ENCODE peak calls at places on chromosomes 16 and 17, in four cellular contexts. R, X, P and W are unnamed samples.

GRCh38 chr17:59897090-59897489 is 4.2 kb downstream of the RPS6KB1 start:
- DNase-seq in X (no peak), R (no peak), P (no peak), W (no peak)

GRCh38 chr17:20028436-20028835 is 19.3 kb downstream of the SPECC1 start:
- DNase-seq in X (no peak), R (no peak), P (no peak), W (no peak)

GRCh38 chr17:491086-492014 is 138.7 kb upstream of the RPH3AL start:
- DNase-seq in X (peak), R (peak), P (peak), W (peak)

GRCh38 chr17:70047619-70048018 is 27.4 kb upstream of the KCNJ16 start:
- DNase-seq in P (no peak), X (no peak), R (no peak), W (no peak)

GRCh38 chr17:36602030-36602737 is 801 bp downstream of the MRM1 start:
- DNase-seq in P (no peak), R (no peak), X (no peak), W (peak)

GRCh38 chr17:73478768-73479424 is 165.3 kb downstream of the SDK2 start:
- DNase-seq in P (peak), R (no peak), X (no peak), W (no peak)

GRCh38 chr16:35414139-35414538 is 1954.7 kb downstream of the TP53TG3F start:
- DNase-seq in P (no peak), X (no peak), R (no peak), W (no peak)

GRCh38 chr16:70805787-70806186 is 4.8 kb upstream of the VAC14 start:
- DNase-seq in X (no peak), P (no peak), R (no peak), W (no peak)

GRCh38 chr17:55729484-55729883 is 6.8 kb upstream of the TMEM100 start:
- DNase-seq in X (no peak), R (no peak), P (no peak), W (no peak)

GRCh38 chr17:77824780-77825280 is 133.7 kb upstream of the TNRC6C start:
- DNase-seq in X (no peak), R (peak), P (no peak), W (no peak)

GRCh38 chr16:31130336-31130812 is 5.2 kb downstream of the PRSS8 start:
- DNase-seq in R (no peak), P (no peak), X (no peak), W (no peak)

GRCh38 chr17:80539022-80539421 is 5.6 kb upstream of the RPTOR start:
- DNase-seq in P (no peak), X (no peak), R (no peak), W (no peak)

GRCh38 chr16:72997141-72997542 is 50.8 kb downstream of the ZFHX3 start:
- DNase-seq in X (no peak), R (no peak), P (no peak), W (no peak)

GRCh38 chr17:78784397-78784751 is 2.3 kb upstream of the CYTH1 start:
- DNase-seq in P (no peak), R (no peak), X (no peak), W (no peak)

GRCh38 chr17:61218438-61218837 is 181.2 kb upstream of the TBX2 start:
- DNase-seq in R (no peak), P (no peak), X (no peak), W (no peak)

GRCh38 chr17:78921437-78921971 is 3.7 kb downstream of the TIMP2 start:
- DNase-seq in R (peak), P (no peak), X (no peak), W (no peak)

GRCh38 chr16:88437367-88437964 is 15.6 kb upstream of the ZFPM1 start:
- DNase-seq in R (peak), P (peak), X (peak), W (peak)

GRCh38 chr16:83308414-83308813 is 499.4 kb upstream of the HSBP1 start:
- DNase-seq in X (no peak), R (no peak), P (no peak), W (no peak)

GRCh38 chr17:66714046-66715023 is 120.6 kb upstream of the CACNG5 start:
- DNase-seq in X (no peak), R (no peak), P (no peak), W (no peak)

GRCh38 chr17:73214851-73215250 is 22.0 kb downstream of the COG1 start:
- DNase-seq in X (no peak), R (no peak), P (no peak), W (no peak)

GRCh38 chr17:81380682-81381518 is 14.4 kb upstream of the BAHCC1 start:
- DNase-seq in P (no peak), R (no peak), X (no peak), W (no peak)

GRCh38 chr17:45824475-45824874 is 20.2 kb upstream of the SPPL2C start:
- DNase-seq in R (no peak), P (no peak), X (no peak), W (no peak)

GRCh38 chr16:84598391-84598750 is 19.5 kb downstream of the COTL1 start:
- DNase-seq in X (no peak), P (no peak), R (no peak), W (no peak)

GRCh38 chr16:21950782-21951521 is 2.2 kb upstream of the UQCRC2 start:
- DNase-seq in P (peak), R (peak), X (no peak), W (no peak)

GRCh38 chr17:73901661-73902415 is 257.6 kb upstream of the SDK2 start:
- DNase-seq in X (no peak), R (no peak), P (no peak), W (peak)

GRCh38 chr16:87538160-87538559 is 45.3 kb upstream of the ZCCHC14 start:
- DNase-seq in R (no peak), X (no peak), P (no peak), W (no peak)

GRCh38 chr17:56434610-56435009 is 158.9 kb upstream of the NOG start:
- DNase-seq in R (no peak), X (no peak), P (no peak), W (no peak)

GRCh38 chr17:61849674-61850073 is 13.7 kb downstream of the BRIP1 start:
- DNase-seq in R (no peak), P (no peak), X (no peak), W (no peak)

GRCh38 chr17:43771463-43771862 is 7.3 kb downstream of the DUSP3 start:
- DNase-seq in R (no peak), P (no peak), X (no peak), W (no peak)

GRCh38 chr17:1576500-1576899 is 13.9 kb upstream of the PITPNA start:
- DNase-seq in X (no peak), P (no peak), R (no peak), W (no peak)

GRCh38 chr17:78529251-78529650 is 47.9 kb downstream of the DNAH17 start:
- DNase-seq in X (no peak), P (no peak), R (no peak), W (no peak)

GRCh38 chr16:51359141-51359960 is 208.3 kb upstream of the SALL1 start:
- DNase-seq in R (peak), X (peak), P (no peak), W (peak)

GRCh38 chr16:89502319-89502843 is 5.8 kb upstream of the SPG7 start:
- DNase-seq in R (no peak), P (peak), X (no peak), W (peak)

GRCh38 chr17:66605561-66605960 is 229.4 kb upstream of the CACNG5 start:
- DNase-seq in P (no peak), X (no peak), R (no peak), W (no peak)

GRCh38 chr17:82388223-82388921 is 16.8 kb downstream of the UTS2R start:
- DNase-seq in X (peak), P (peak), R (peak), W (peak)
- TF ChIP-seq EP300 in X (no peak), P (no peak), R (no peak), W (no peak)

DNA sequence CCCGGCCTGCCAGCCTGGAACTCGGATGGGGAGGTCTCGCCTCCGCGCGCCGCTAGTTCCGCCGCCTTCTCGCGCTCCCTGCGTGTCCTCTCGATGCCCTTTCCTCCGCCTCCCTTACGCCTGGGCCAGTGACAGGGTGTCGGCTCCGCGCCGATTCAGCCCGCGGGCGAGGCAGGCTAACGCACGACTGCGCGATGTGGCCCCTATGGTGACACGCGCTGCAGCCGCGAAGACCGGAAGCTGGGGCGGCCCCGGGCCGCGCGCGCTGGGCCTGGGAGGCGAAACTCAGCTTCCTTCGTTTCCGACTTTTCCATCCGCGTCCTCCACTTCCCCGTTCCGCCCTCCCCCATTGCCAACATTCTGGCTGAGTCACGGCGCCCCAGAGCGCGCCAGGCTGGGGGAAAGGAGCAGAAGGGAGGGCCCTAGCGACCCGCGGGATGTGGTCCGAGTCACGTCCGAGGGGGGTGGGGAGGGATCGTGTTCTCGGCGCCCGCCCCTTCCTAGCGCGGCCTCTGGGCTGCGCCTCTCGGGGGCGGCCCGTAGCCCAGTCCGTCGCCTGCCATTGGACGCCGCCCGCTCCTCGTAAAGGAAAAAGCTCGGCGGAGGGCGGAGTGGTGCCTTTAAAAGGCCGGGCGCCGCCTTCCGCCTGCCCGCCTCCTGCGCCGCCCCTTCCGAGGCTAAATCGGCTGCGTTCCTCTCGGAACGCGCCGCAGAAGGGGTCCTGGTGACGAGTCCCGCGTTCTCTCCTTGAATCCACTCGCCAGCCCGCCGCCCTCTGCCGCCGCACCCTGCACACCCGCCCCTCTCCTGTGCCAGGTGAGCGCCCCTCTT is at the start of gene ALDOA:
- DNase-seq in P (peak), R (peak), X (peak), W (peak)
- TF ChIP-seq EP300 in P (peak), R (peak), X (peak), W (no peak)

GRCh38 chr16:4265676-4266075 is 7.1 kb downstream of the TFAP4 start:
- DNase-seq in R (no peak), P (no peak), X (no peak), W (no peak)

GRCh38 chr16:4263504-4264436 is 9.1 kb downstream of the TFAP4 start:
- DNase-seq in R (peak), P (peak), X (peak), W (peak)

GRCh38 chr16:4270091-4270490 is 2.7 kb downstream of the TFAP4 start:
- DNase-seq in P (no peak), X (no peak), R (no peak), W (no peak)

GRCh38 chr16:4264546-4264945 is 8.3 kb downstream of the TFAP4 start:
- DNase-seq in R (peak), X (no peak), P (no peak), W (peak)

GRCh38 chr16:4266372-4266771 is 6.5 kb downstream of the TFAP4 start:
- DNase-seq in P (peak), X (no peak), R (peak), W (no peak)
- TF ChIP-seq EP300 in P (no peak), X (no peak), R (no peak), W (no peak)

GRCh38 chr16:14384745-14385144 is 245.3 kb downstream of the PARN start:
- DNase-seq in X (no peak), R (no peak), P (no peak), W (no peak)
- TF ChIP-seq EP300 in X (no peak), R (no peak), P (no peak), W (no peak)